ENCODE peak calls at places on chromosome 14, in ten cellular contexts. F is Daoy; T is NCI-H1092 treated with DMSO at 0.1 percent for 48 hours; M is upper lobe of right lung; D is GM20000; Q is CD8-positive, alpha-beta memory T cell; S is left colon; A is HTR-8/SVneo; J is right cardiac atrium; L is choroid plexus epithelial cell. B is an unnamed sample.

GRCh38 chr14:93729993-93730392 is 58.3 kb downstream of the PRIMA1 start:
- DNase-seq in F (peak; percentile 83), T (no peak), M (no peak), D (no peak), Q (no peak), S (no peak), A (no peak), J (no peak), L (no peak), B (no peak)

GRCh38 chr14:32469388-32470160 is 140.5 kb downstream of the AKAP6 start:
- DNase-seq in F (no peak), T (peak; percentile 66), M (no peak), D (peak; percentile 15), Q (no peak), S (no peak), A (peak; percentile 18), J (no peak), L (peak; percentile 80), B (no peak)

GRCh38 chr14:72024043-72024407 is 91.8 kb downstream of the RGS6 start:
- DNase-seq in F (peak; percentile 76), T (peak; percentile 3), M (no peak), D (peak; percentile 40), Q (peak; percentile 52), S (peak; percentile 5), A (no peak), J (no peak), L (peak; percentile 45), B (no peak)

GRCh38 chr14:106518054-106518943 is 991.9 kb downstream of the TMEM121 start:
- DNase-seq in F (peak; percentile 41), T (no peak), M (peak; percentile 77), D (peak; percentile 62), Q (peak; percentile 88), S (peak; percentile 84), A (no peak), J (peak; percentile 17), L (no peak), B (no peak)

GRCh38 chr14:44027397-44027796 is 479.7 kb downstream of the FSCB start:
- DNase-seq in F (no peak), T (no peak), M (no peak), D (no peak), Q (no peak), S (no peak), A (no peak), J (no peak), L (no peak), B (no peak)

GRCh38 chr14:53893374-53893773 is 63.3 kb downstream of the BMP4 start:
- DNase-seq in F (no peak), T (no peak), M (no peak), D (no peak), Q (no peak), S (no peak), A (no peak), J (no peak), L (no peak), B (no peak)

GRCh38 chr14:101494826-101495225 is 66.5 kb upstream of the DIO3 start:
- DNase-seq in F (no peak), T (no peak), M (peak; percentile 55), D (no peak), Q (no peak), S (no peak), A (no peak), J (no peak), L (no peak), B (no peak)

GRCh38 chr14:66746316-66747006 is 238.5 kb downstream of the GPHN start:
- DNase-seq in F (peak; percentile 22), T (no peak), M (no peak), D (no peak), Q (no peak), S (no peak), A (peak; percentile 67), J (no peak), L (peak; percentile 78), B (no peak)

GRCh38 chr14:38389666-38390065 is 133.8 kb upstream of the CLEC14A start:
- DNase-seq in F (no peak), T (no peak), M (no peak), D (no peak), Q (no peak), S (no peak), A (no peak), J (no peak), L (peak; percentile 43), B (no peak)

GRCh38 chr14:50808053-50808452 is 22.9 kb downstream of the NIN start:
- DNase-seq in F (no peak), T (no peak), M (no peak), D (no peak), Q (no peak), S (no peak), A (no peak), J (no peak), L (no peak), B (no peak)

GRCh38 chr14:65287264-65288131 is 125.0 kb upstream of the FUT8 start:
- DNase-seq in F (no peak), T (no peak), M (no peak), D (peak; percentile 76), Q (peak; percentile 64), S (peak; percentile 33), A (no peak), J (no peak), L (peak; percentile 21), B (no peak)

GRCh38 chr14:62759796-62760195 is 285.5 kb downstream of the KCNH5 start:
- DNase-seq in F (no peak), T (no peak), M (no peak), D (no peak), Q (no peak), S (no peak), A (no peak), J (no peak), L (no peak), B (no peak)

GRCh38 chr14:103103461-103104388 is 9.2 kb downstream of the EXOC3L4 start:
- DNase-seq in F (peak; percentile 73), T (peak; percentile 27), M (peak; percentile 82), D (no peak), Q (no peak), S (peak; percentile 86), A (peak; percentile 62), J (peak; percentile 71), L (peak; percentile 42), B (peak; percentile 91)

GRCh38 chr14:105118646-105119409 is 49.7 kb downstream of the JAG2 start:
- DNase-seq in F (no peak), T (no peak), M (no peak), D (no peak), Q (no peak), S (no peak), A (no peak), J (no peak), L (no peak), B (no peak)

GRCh38 chr14:75446447-75446846 is 18.6 kb downstream of the JDP2 start:
- DNase-seq in F (no peak), T (no peak), M (no peak), D (no peak), Q (no peak), S (no peak), A (no peak), J (no peak), L (no peak), B (no peak)

GRCh38 chr14:101119830-101120571 is 216.5 kb upstream of the RTL1 start:
- DNase-seq in F (peak; percentile 2), T (peak; percentile 25), M (no peak), D (no peak), Q (no peak), S (no peak), A (no peak), J (no peak), L (no peak), B (peak; percentile 61)

GRCh38 chr14:67538501-67538900 is 5.4 kb downstream of the PLEKHH1 start:
- DNase-seq in F (no peak), T (no peak), M (no peak), D (no peak), Q (no peak), S (no peak), A (no peak), J (no peak), L (no peak), B (no peak)

GRCh38 chr14:55327179-55327578 is 56.0 kb downstream of the FBXO34 start:
- DNase-seq in F (no peak), T (no peak), M (no peak), D (peak; percentile 31), Q (no peak), S (no peak), A (no peak), J (no peak), L (no peak), B (no peak)

GRCh38 chr14:103028772-103029171 is 28.6 kb downstream of the CDC42BPB start:
- DNase-seq in F (no peak), T (no peak), M (no peak), D (no peak), Q (no peak), S (no peak), A (no peak), J (no peak), L (no peak), B (no peak)

GRCh38 chr14:91113829-91114078 is at the start of gene DGLUCY:
- DNase-seq in F (peak; percentile 94), T (no peak), M (peak; percentile 90), D (peak; percentile 77), Q (no peak), S (peak; percentile 86), A (peak; percentile 76), J (peak; percentile 86), L (no peak), B (peak; percentile 94)

GRCh38 chr14:61468063-61468825 is 146.9 kb downstream of the PRKCH start:
- DNase-seq in F (no peak), T (no peak), M (no peak), D (no peak), Q (no peak), S (no peak), A (no peak), J (no peak), L (no peak), B (no peak)

GRCh38 chr14:34072921-34073320 is 122.0 kb upstream of the EGLN3 start:
- DNase-seq in F (no peak), T (no peak), M (no peak), D (no peak), Q (no peak), S (no peak), A (no peak), J (no peak), L (no peak), B (no peak)

GRCh38 chr14:75709207-75709812 is 48.3 kb downstream of the TTLL5 start:
- DNase-seq in F (peak; percentile 77), T (peak; percentile 53), M (peak; percentile 66), D (peak; percentile 67), Q (peak; percentile 60), S (peak; percentile 82), A (peak; percentile 90), J (peak; percentile 67), L (peak; percentile 95), B (peak; percentile 81)

GRCh38 chr14:35333347-35333730 is 41.2 kb downstream of the PSMA6 start:
- DNase-seq in F (no peak), T (no peak), M (no peak), D (peak; percentile 15), Q (no peak), S (no peak), A (no peak), J (no peak), L (no peak), B (no peak)

GRCh38 chr14:46574976-46575375 is 76.6 kb downstream of the RPL10L start:
- DNase-seq in F (no peak), T (no peak), M (no peak), D (no peak), Q (no peak), S (no peak), A (no peak), J (no peak), L (no peak), B (no peak)

B was measured in kidney.